ENCODE peak calls at places on chromosomes 7 and 10, in six cellular contexts. Z is left lobe of liver, V is BJ, C is tibial nerve, Y is memory B cell, D is DMS53. J is an unnamed sample.

GRCh38 chr7:711967-712600 is 14.4 kb upstream of the DNAAF5 start:
- DNase-seq in Z (peak), V (no peak), C (no peak), Y (no peak), D (no peak), J (no peak)

GRCh38 chr10:16777473-16778370 is 39.5 kb downstream of the RSU1 start:
- DNase-seq in Z (peak), V (no peak), C (no peak), Y (peak), D (peak), J (peak)

GRCh38 chr10:91683976-91684375 is 51.1 kb upstream of the PPP1R3C start:
- DNase-seq in Z (no peak), V (peak), C (no peak), Y (no peak), D (no peak), J (peak)

GRCh38 chr10:42551582-42552187 is 86.7 kb downstream of the ZNF33B start:
- DNase-seq in Z (no peak), V (no peak), C (no peak), Y (no peak), D (peak), J (no peak)

GRCh38 chr7:117445206-117445605 is 17.9 kb upstream of the ASZ1 start:
- DNase-seq in Z (no peak), V (no peak), C (no peak), Y (no peak), D (no peak), J (peak)

GRCh38 chr10:112713411-112713810 is 236.6 kb upstream of the TCF7L2 start:
- DNase-seq in Z (no peak), V (no peak), C (no peak), Y (no peak), D (no peak), J (no peak)

GRCh38 chr10:1454428-1454827 is 282.9 kb downstream of the ADARB2 start:
- DNase-seq in Z (no peak), V (no peak), C (no peak), Y (peak), D (peak), J (no peak)

GRCh38 chr10:75695994-75696393 is 264.6 kb downstream of the LRMDA start:
- DNase-seq in Z (no peak), V (no peak), C (no peak), Y (no peak), D (no peak), J (no peak)

GRCh38 chr7:157522954-157523353 is 186.2 kb downstream of the DNAJB6 start:
- DNase-seq in Z (no peak), V (no peak), C (no peak), Y (no peak), D (no peak), J (no peak)

GRCh38 chr10:132904169-132904813 is 38.1 kb downstream of the CFAP46 start:
- DNase-seq in Z (no peak), V (no peak), C (no peak), Y (peak), D (peak), J (peak)

GRCh38 chr7:116953372-116953726 is at the start of gene ST7:
- DNase-seq in Z (peak), V (peak), C (no peak), Y (peak), D (peak), J (peak)

GRCh38 chr10:69335063-69335587 is 56.8 kb downstream of the HK1 start:
- DNase-seq in Z (peak), V (no peak), C (no peak), Y (no peak), D (no peak), J (peak)

GRCh38 chr10:22321156-22321711 is 335 bp downstream of the BMI1 start:
- DNase-seq in Z (peak), V (no peak), C (no peak), Y (no peak), D (peak), J (peak)

GRCh38 chr10:98748298-98748697 is 301.6 kb upstream of the HPS1 start:
- DNase-seq in Z (no peak), V (no peak), C (no peak), Y (no peak), D (peak), J (peak)